ENCODE peak calls at places on chromosomes 1 and 21, in ten cellular contexts. U, F, O, P, E, L, V, B, Q and M are unnamed samples.

GRCh38 chr1:245242989-245243388 is 88.2 kb downstream of the KIF26B start:
- DNase-seq in L (no peak), Q (no peak), E (no peak), O (no peak), U (no peak), F (no peak), B (no peak), P (no peak), V (no peak), M (no peak)

GRCh38 chr21:37821791-37822450 is 94.3 kb downstream of the KCNJ6 start:
- DNase-seq in U (no peak), E (no peak), F (no peak), B (no peak), O (no peak), Q (no peak), P (no peak), L (no peak), V (peak), M (peak)

GRCh38 chr1:40431385-40431784 is 18.9 kb upstream of the ZFP69B start:
- DNase-seq in P (no peak), F (no peak), B (no peak), L (no peak), U (no peak), Q (no peak), V (no peak), O (no peak), E (no peak), M (no peak)

GRCh38 chr1:41328011-41328615 is 33.1 kb upstream of the FOXO6 start:
- DNase-seq in Q (no peak), L (no peak), F (no peak), B (no peak), E (no peak), U (no peak), V (no peak), P (no peak), O (no peak), M (no peak)

GRCh38 chr1:43144228-43144627 is 27.9 kb downstream of the EBNA1BP2 start:
- DNase-seq in L (no peak), P (no peak), O (no peak), E (no peak), U (no peak), F (no peak), Q (no peak), B (no peak), V (peak), M (peak)

GRCh38 chr21:29904359-29905282 is 35.2 kb downstream of the GRIK1 start:
- DNase-seq in O (no peak), V (no peak), L (no peak), Q (no peak), P (no peak), E (no peak), B (no peak), U (no peak), F (no peak), M (peak)

GRCh38 chr1:96842215-96842614 is 120.6 kb downstream of the PTBP2 start:
- DNase-seq in V (no peak), Q (no peak), E (no peak), O (no peak), F (no peak), U (no peak), B (no peak), L (no peak), P (no peak), M (no peak)

GRCh38 chr1:27979151-27979858 is 19.5 kb downstream of the XKR8 start:
- DNase-seq in L (no peak), E (no peak), F (peak), Q (no peak), U (peak), V (peak), P (peak), B (peak), O (no peak), M (peak)

GRCh38 chr1:23422313-23422877 is 2.2 kb downstream of the TCEA3 start:
- DNase-seq in F (no peak), L (peak), P (no peak), Q (peak), E (no peak), V (peak), B (no peak), U (peak), O (no peak), M (no peak)

GRCh38 chr1:17177654-17178053 is 27.3 kb upstream of the PADI1 start:
- DNase-seq in O (no peak), B (no peak), E (no peak), V (peak), U (no peak), F (no peak), P (no peak), L (no peak), Q (no peak), M (no peak)

GRCh38 chr1:50985094-50985493 is 15.0 kb downstream of the CDKN2C start:
- DNase-seq in P (no peak), V (no peak), U (no peak), F (no peak), E (no peak), L (no peak), B (no peak), O (no peak), Q (no peak), M (no peak)

GRCh38 chr1:11938722-11939526 is 4.4 kb downstream of the PLOD1 start:
- DNase-seq in E (no peak), V (peak), L (no peak), F (no peak), Q (no peak), B (no peak), O (no peak), U (no peak), P (no peak), M (no peak)

GRCh38 chr1:29767088-29767685 is 530.9 kb downstream of the PTPRU start:
- DNase-seq in E (no peak), B (no peak), L (no peak), V (no peak), Q (no peak), P (no peak), F (no peak), O (no peak), U (no peak), M (no peak)

GRCh38 chr21:44904141-44904923 is 16.4 kb downstream of the ITGB2 start:
- DNase-seq in F (no peak), O (no peak), Q (no peak), E (no peak), V (no peak), L (no peak), P (no peak), B (no peak), U (no peak), M (no peak)

GRCh38 chr1:58929667-58930325 is 145.9 kb upstream of the JUN start:
- DNase-seq in B (peak), Q (no peak), V (no peak), U (peak), E (no peak), L (peak), F (no peak), P (no peak), O (no peak), M (peak)

GRCh38 chr1:18201997-18202719 is 94.6 kb downstream of the IGSF21 start:
- DNase-seq in O (no peak), F (no peak), P (no peak), B (no peak), V (no peak), E (no peak), L (no peak), Q (no peak), U (no peak), M (no peak)

GRCh38 chr1:172549621-172550280 is 16.8 kb downstream of the SUCO start:
- DNase-seq in Q (no peak), B (no peak), E (no peak), P (no peak), F (no peak), O (no peak), V (peak), U (no peak), L (no peak), M (no peak)

GRCh38 chr1:63902844-63903589 is 129.2 kb downstream of the ROR1 start:
- DNase-seq in L (no peak), V (no peak), B (no peak), F (no peak), E (no peak), Q (no peak), P (no peak), O (no peak), U (peak), M (peak)

GRCh38 chr1:113086551-113086950 is 13.6 kb downstream of the LRIG2 start:
- DNase-seq in F (no peak), Q (no peak), O (no peak), V (no peak), L (no peak), U (no peak), P (no peak), B (no peak), E (no peak), M (no peak)

GRCh38 chr1:216904457-216904856 is 181.2 kb upstream of the ESRRG start:
- DNase-seq in F (no peak), U (no peak), E (no peak), L (no peak), B (no peak), O (no peak), P (no peak), V (no peak), Q (no peak), M (no peak)

GRCh38 chr1:33443067-33443704 is 12.3 kb upstream of the PHC2 start:
- DNase-seq in Q (no peak), U (peak), L (no peak), O (no peak), P (no peak), V (peak), E (no peak), B (no peak), F (no peak), M (no peak)

GRCh38 chr1:158813159-158813558 is 18.0 kb upstream of the MNDA start:
- DNase-seq in O (no peak), V (no peak), B (no peak), F (no peak), E (no peak), L (no peak), U (no peak), P (no peak), Q (no peak), M (no peak)

GRCh38 chr1:220732621-220733020 is 15.5 kb upstream of the MTARC2 start:
- DNase-seq in O (no peak), U (no peak), B (no peak), Q (no peak), F (no peak), E (no peak), L (no peak), V (no peak), P (no peak), M (no peak)

GRCh38 chr1:24465099-24465498 is 37.5 kb upstream of the RCAN3 start:
- DNase-seq in P (no peak), Q (no peak), O (no peak), E (no peak), U (no peak), V (no peak), L (no peak), F (no peak), B (no peak), M (no peak)

GRCh38 chr1:109969430-109969829 is 15.1 kb upstream of the AHCYL1 start:
- DNase-seq in P (no peak), Q (no peak), V (peak), F (no peak), O (no peak), E (no peak), L (no peak), U (no peak), B (no peak), M (no peak)

GRCh38 chr1:181141431-181141910 is 53.0 kb downstream of the IER5 start:
- DNase-seq in E (no peak), O (no peak), V (peak), U (peak), P (peak), Q (no peak), F (no peak), B (no peak), L (no peak), M (peak)

GRCh38 chr1:228104526-228105251 is 1.6 kb upstream of the C1orf35 start:
- DNase-seq in P (no peak), B (no peak), O (no peak), U (no peak), V (peak), E (no peak), L (no peak), F (no peak), Q (no peak), M (no peak)

GRCh38 chr1:14486401-14487110 is 111.9 kb upstream of the KAZN start:
- DNase-seq in E (no peak), L (no peak), Q (no peak), F (no peak), P (no peak), U (no peak), V (peak), B (no peak), O (no peak), M (peak)

GRCh38 chr1:228212966-228213844 is 5.4 kb downstream of the OBSCN start:
- DNase-seq in L (peak), B (peak), U (peak), E (peak), Q (peak), O (peak), P (peak), F (peak), V (peak), M (peak)

GRCh38 chr1:38558476-38559179 is 300.9 kb downstream of the RRAGC start:
- DNase-seq in P (no peak), Q (no peak), B (no peak), L (no peak), E (no peak), O (no peak), F (no peak), U (no peak), V (no peak), M (no peak)

GRCh38 chr1:31688233-31688918 is 15.4 kb downstream of the COL16A1 start:
- DNase-seq in F (no peak), L (no peak), O (no peak), V (no peak), B (no peak), P (no peak), Q (no peak), E (no peak), U (no peak), M (no peak)

GRCh38 chr1:38690790-38691189 is 168.8 kb downstream of the RRAGC start:
- DNase-seq in B (no peak), F (peak), L (no peak), V (peak), O (no peak), U (no peak), Q (no peak), P (no peak), E (no peak), M (peak)